ENCODE peak calls at places on chromosomes 12 and 14, in nine cellular contexts. One of them, this sample, is unnamed.

GRCh38 chr12:27319394-27319793 is 13.2 kb upstream of the BMAL2 start:
- DNase-seq in AG04450: no peak
- DNase-seq in cardiac muscle cell: peak; percentile 56
- DNase-seq in IMR-90: peak; percentile 89
- DNase-seq in GM13976: no peak
- DNase-seq in cardiac fibroblast: peak; percentile 63
- DNase-seq in lower leg skin: no peak
- DNase-seq in GM12865: no peak
- DNase-seq in Calu3: no peak
- DNase-seq in this sample: no peak

GRCh38 chr14:105069554-105069886 is 4.3 kb upstream of the GPR132 start:
- DNase-seq in Calu3: no peak
- DNase-seq in GM12865: peak; percentile 45
- DNase-seq in cardiac fibroblast: no peak
- DNase-seq in lower leg skin: no peak
- DNase-seq in cardiac muscle cell: no peak
- DNase-seq in AG04450: no peak
- DNase-seq in IMR-90: no peak
- DNase-seq in GM13976: no peak
- DNase-seq in this sample: no peak

GRCh38 chr12:128388461-128388921 is 121.5 kb downstream of the TMEM132C start:
- DNase-seq in lower leg skin: peak; percentile 23
- DNase-seq in GM12865: no peak
- DNase-seq in Calu3: no peak
- DNase-seq in IMR-90: no peak
- DNase-seq in cardiac muscle cell: peak; percentile 34
- DNase-seq in cardiac fibroblast: no peak
- DNase-seq in AG04450: no peak
- DNase-seq in GM13976: no peak
- DNase-seq in this sample: no peak

GRCh38 chr14:31966896-31967668 is 110.0 kb upstream of the ARHGAP5 start:
- DNase-seq in IMR-90: no peak
- DNase-seq in AG04450: no peak
- DNase-seq in Calu3: no peak
- DNase-seq in GM12865: no peak
- DNase-seq in GM13976: no peak
- DNase-seq in cardiac fibroblast: no peak
- DNase-seq in cardiac muscle cell: no peak
- DNase-seq in lower leg skin: no peak
- DNase-seq in this sample: no peak

GRCh38 chr14:64478634-64479250 is 13.4 kb downstream of the AKAP5 start:
- DNase-seq in GM13976: peak; percentile 38
- DNase-seq in Calu3: peak; percentile 9
- DNase-seq in lower leg skin: no peak
- DNase-seq in IMR-90: peak; percentile 37
- DNase-seq in cardiac muscle cell: peak; percentile 56
- DNase-seq in AG04450: no peak
- DNase-seq in cardiac fibroblast: peak; percentile 60
- DNase-seq in GM12865: peak; percentile 36
- DNase-seq in this sample: no peak

GRCh38 chr14:75303415-75303814 is 24.8 kb downstream of the FOS start:
- DNase-seq in IMR-90: peak; percentile 72
- DNase-seq in cardiac muscle cell: peak; percentile 85
- DNase-seq in AG04450: no peak
- DNase-seq in cardiac fibroblast: peak; percentile 84
- DNase-seq in GM12865: peak; percentile 78
- DNase-seq in lower leg skin: peak; percentile 76
- DNase-seq in GM13976: peak; percentile 74
- DNase-seq in Calu3: peak; percentile 65
- DNase-seq in this sample: no peak

GRCh38 chr14:92755495-92755894 is 7.1 kb upstream of the LGMN start:
- DNase-seq in GM12865: no peak
- DNase-seq in lower leg skin: no peak
- DNase-seq in cardiac muscle cell: peak; percentile 57
- DNase-seq in GM13976: no peak
- DNase-seq in AG04450: no peak
- DNase-seq in IMR-90: peak; percentile 11
- DNase-seq in cardiac fibroblast: peak; percentile 43
- DNase-seq in Calu3: no peak
- DNase-seq in this sample: no peak

GRCh38 chr12:125217308-125217707 is 152.1 kb downstream of the AACS start:
- DNase-seq in lower leg skin: no peak
- DNase-seq in cardiac muscle cell: no peak
- DNase-seq in AG04450: no peak
- DNase-seq in cardiac fibroblast: no peak
- DNase-seq in GM13976: no peak
- DNase-seq in Calu3: no peak
- DNase-seq in GM12865: no peak
- DNase-seq in IMR-90: no peak
- DNase-seq in this sample: no peak

GRCh38 chr12:9331218-9331626 is 123.0 kb upstream of the PZP start:
- DNase-seq in Calu3: peak; percentile 81
- DNase-seq in AG04450: no peak
- DNase-seq in cardiac muscle cell: peak; percentile 64
- DNase-seq in lower leg skin: peak; percentile 41
- DNase-seq in GM12865: peak; percentile 77
- DNase-seq in IMR-90: peak; percentile 41
- DNase-seq in cardiac fibroblast: peak; percentile 61
- DNase-seq in GM13976: peak; percentile 72
- DNase-seq in this sample: peak; percentile 88

GRCh38 chr12:4892418-4892817 is 17.3 kb upstream of the KCNA1 start:
- DNase-seq in Calu3: no peak
- DNase-seq in IMR-90: no peak
- DNase-seq in AG04450: no peak
- DNase-seq in cardiac muscle cell: no peak
- DNase-seq in GM13976: no peak
- DNase-seq in lower leg skin: no peak
- DNase-seq in GM12865: no peak
- DNase-seq in cardiac fibroblast: no peak
- DNase-seq in this sample: no peak

GRCh38 chr12:131454418-131455217 is 256.3 kb upstream of the SFSWAP start:
- DNase-seq in GM12865: peak; percentile 81
- DNase-seq in lower leg skin: no peak
- DNase-seq in AG04450: no peak
- DNase-seq in cardiac muscle cell: peak; percentile 13
- DNase-seq in GM13976: peak; percentile 80
- DNase-seq in IMR-90: no peak
- DNase-seq in Calu3: peak; percentile 84
- DNase-seq in cardiac fibroblast: no peak
- DNase-seq in this sample: peak; percentile 68

GRCh38 chr14:77053046-77053841 is 24.7 kb upstream of the IRF2BPL start:
- DNase-seq in Calu3: peak; percentile 67
- DNase-seq in GM12865: peak; percentile 85
- DNase-seq in AG04450: no peak
- DNase-seq in cardiac fibroblast: peak; percentile 76
- DNase-seq in cardiac muscle cell: peak; percentile 90
- DNase-seq in IMR-90: peak; percentile 76
- DNase-seq in GM13976: peak; percentile 88
- DNase-seq in lower leg skin: no peak
- DNase-seq in this sample: peak; percentile 85

GRCh38 chr12:87165733-87166375 is 863.3 kb downstream of the C12orf50 start:
- DNase-seq in AG04450: no peak
- DNase-seq in cardiac fibroblast: no peak
- DNase-seq in Calu3: no peak
- DNase-seq in cardiac muscle cell: no peak
- DNase-seq in GM12865: no peak
- DNase-seq in GM13976: no peak
- DNase-seq in IMR-90: no peak
- DNase-seq in lower leg skin: no peak
- DNase-seq in this sample: no peak

GRCh38 chr14:22489247-22489551 is 99.8 kb downstream of the DAD1 start:
- DNase-seq in GM13976: no peak
- DNase-seq in Calu3: no peak
- DNase-seq in cardiac fibroblast: no peak
- DNase-seq in AG04450: no peak
- DNase-seq in GM12865: peak; percentile 61
- DNase-seq in lower leg skin: no peak
- DNase-seq in cardiac muscle cell: no peak
- DNase-seq in IMR-90: no peak
- DNase-seq in this sample: no peak

DNA sequence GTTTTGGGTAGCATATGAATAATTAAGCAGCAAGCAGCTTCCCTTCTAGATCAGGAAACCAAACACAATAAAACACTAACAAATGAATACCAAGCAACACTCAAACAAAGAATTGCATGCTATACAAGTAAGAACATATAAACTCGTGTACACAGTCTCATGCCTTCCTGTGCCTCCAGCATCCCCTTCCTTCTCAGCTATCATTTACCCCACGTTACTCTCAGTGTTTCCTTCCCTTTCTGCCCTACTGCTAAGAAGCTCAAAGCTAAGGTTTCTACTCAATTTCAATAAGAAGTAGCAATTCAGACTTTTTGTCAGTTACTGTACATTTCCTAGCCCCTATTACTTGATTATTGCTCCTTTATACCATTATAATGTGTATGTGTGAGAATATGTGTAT is 81.0 kb downstream of the DUSP16 start:
- DNase-seq in GM13976: no peak
- DNase-seq in cardiac muscle cell: no peak
- DNase-seq in cardiac fibroblast: no peak
- DNase-seq in GM12865: no peak
- DNase-seq in lower leg skin: no peak
- DNase-seq in AG04450: no peak
- DNase-seq in Calu3: no peak
- DNase-seq in IMR-90: no peak
- DNase-seq in this sample: no peak
- TF ChIP-seq CTCF in GM13976: no peak
- TF ChIP-seq CTCF in cardiac muscle cell: no peak
- TF ChIP-seq CTCF in cardiac fibroblast: no peak
- TF ChIP-seq CTCF in GM12865: no peak
- TF ChIP-seq CTCF in lower leg skin: no peak
- TF ChIP-seq CTCF in AG04450: no peak
- TF ChIP-seq CTCF in Calu3: no peak
- TF ChIP-seq CTCF in IMR-90: no peak
- TF ChIP-seq CTCF in this sample: no peak

DNA sequence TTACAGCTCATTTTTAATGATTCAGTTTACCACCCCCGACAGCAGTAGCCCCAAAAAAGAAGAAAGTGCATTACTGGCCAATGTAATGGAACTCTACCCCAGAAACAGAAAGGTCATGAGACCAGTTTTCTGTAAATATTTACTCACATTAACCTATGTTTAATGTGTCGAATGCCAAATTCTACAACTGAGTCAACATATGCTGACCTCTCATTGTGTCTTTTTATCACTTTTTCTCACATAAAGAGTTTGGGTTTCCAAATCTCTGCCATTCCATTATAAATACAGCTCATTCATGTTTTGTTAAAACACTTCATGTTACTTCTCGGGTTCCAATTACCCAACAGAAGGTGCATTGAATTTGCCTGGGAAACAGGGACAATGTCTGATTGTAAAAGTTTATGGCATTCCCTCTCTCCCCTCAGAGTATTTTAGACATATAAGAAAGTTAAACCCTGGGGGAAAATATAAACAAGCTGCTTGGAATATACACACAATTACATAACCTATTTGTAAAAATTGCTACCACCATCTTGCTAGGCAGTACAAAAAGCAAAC is 60.1 kb downstream of the BTG1 start:
- DNase-seq in cardiac fibroblast: no peak
- DNase-seq in Calu3: no peak
- DNase-seq in IMR-90: no peak
- DNase-seq in GM12865: no peak
- DNase-seq in GM13976: no peak
- DNase-seq in AG04450: no peak
- DNase-seq in cardiac muscle cell: no peak
- DNase-seq in lower leg skin: no peak
- DNase-seq in this sample: no peak
- TF ChIP-seq CTCF in cardiac fibroblast: no peak
- TF ChIP-seq CTCF in Calu3: no peak
- TF ChIP-seq CTCF in IMR-90: no peak
- TF ChIP-seq CTCF in GM12865: no peak
- TF ChIP-seq CTCF in GM13976: no peak
- TF ChIP-seq CTCF in AG04450: no peak
- TF ChIP-seq CTCF in cardiac muscle cell: no peak
- TF ChIP-seq CTCF in lower leg skin: no peak
- TF ChIP-seq CTCF in this sample: no peak

DNA sequence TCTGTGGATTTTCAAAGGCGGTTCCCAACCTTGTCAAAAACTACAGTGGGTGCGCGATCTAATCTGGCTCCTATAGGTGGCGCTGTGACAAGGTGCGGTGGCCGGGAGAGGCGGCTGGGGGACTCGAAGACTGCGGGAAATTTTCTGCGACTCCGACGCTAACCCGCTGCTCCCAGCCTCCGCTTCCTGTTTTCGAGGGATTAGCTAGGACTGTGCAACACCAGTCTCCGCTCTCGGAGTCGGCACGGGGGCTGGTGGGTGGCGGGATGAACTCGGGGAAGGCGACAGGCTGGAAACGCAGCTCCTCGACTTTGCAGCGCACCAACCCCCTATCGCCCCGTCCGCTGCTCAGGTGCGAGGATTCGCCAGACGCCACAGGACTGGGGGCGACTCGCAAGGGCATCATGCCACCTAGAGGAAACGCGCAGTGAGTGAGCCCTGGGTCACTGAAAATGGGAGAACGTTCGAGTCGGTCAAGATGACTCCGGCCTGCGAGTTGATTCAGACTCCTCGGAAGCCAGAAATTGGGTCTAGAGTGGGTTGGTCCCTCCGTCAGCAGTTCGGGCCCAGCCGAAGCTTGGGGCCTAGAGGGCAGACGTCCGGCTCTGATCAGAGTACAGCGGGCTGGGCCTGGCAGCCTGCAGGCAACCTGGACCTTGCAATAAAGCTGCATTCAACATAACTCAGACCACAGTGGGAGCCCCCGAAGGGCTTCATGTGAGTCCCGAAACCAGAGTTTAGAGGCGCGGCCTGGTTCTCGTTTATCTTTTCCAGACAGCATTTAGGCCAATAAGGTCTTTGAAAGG is 5.5 kb upstream of the PAX9 start:
- DNase-seq in lower leg skin: no peak
- DNase-seq in Calu3: peak; percentile 86
- DNase-seq in GM13976: peak; percentile 23
- DNase-seq in cardiac fibroblast: no peak
- DNase-seq in AG04450: no peak
- DNase-seq in GM12865: no peak
- DNase-seq in cardiac muscle cell: no peak
- DNase-seq in IMR-90: no peak
- DNase-seq in this sample: peak; percentile 67
- TF ChIP-seq CTCF in lower leg skin: no peak
- TF ChIP-seq CTCF in Calu3: peak; percentile 42
- TF ChIP-seq CTCF in GM13976: peak; percentile 22
- TF ChIP-seq CTCF in cardiac fibroblast: peak; percentile 41
- TF ChIP-seq CTCF in AG04450: peak; percentile 21
- TF ChIP-seq CTCF in GM12865: peak; percentile 34
- TF ChIP-seq CTCF in cardiac muscle cell: peak; percentile 37
- TF ChIP-seq CTCF in IMR-90: peak; percentile 32
- TF ChIP-seq CTCF in this sample: peak; percentile 70

GRCh38 chr12:108066583-108067234 is 62.4 kb upstream of the WSCD2 start:
- DNase-seq in GM13976: no peak
- DNase-seq in lower leg skin: no peak
- DNase-seq in Calu3: no peak
- DNase-seq in IMR-90: no peak
- DNase-seq in AG04450: no peak
- DNase-seq in cardiac fibroblast: no peak
- DNase-seq in cardiac muscle cell: no peak
- DNase-seq in GM12865: no peak
- DNase-seq in this sample: no peak

GRCh38 chr12:108065061-108065460 is 64.0 kb upstream of the WSCD2 start:
- DNase-seq in GM12865: no peak
- DNase-seq in cardiac fibroblast: no peak
- DNase-seq in AG04450: no peak
- DNase-seq in Calu3: no peak
- DNase-seq in cardiac muscle cell: no peak
- DNase-seq in IMR-90: no peak
- DNase-seq in lower leg skin: no peak
- DNase-seq in GM13976: no peak
- DNase-seq in this sample: no peak

GRCh38 chr12:108069766-108070165 is 59.3 kb upstream of the WSCD2 start:
- DNase-seq in GM13976: no peak
- DNase-seq in cardiac muscle cell: no peak
- DNase-seq in GM12865: no peak
- DNase-seq in IMR-90: no peak
- DNase-seq in AG04450: no peak
- DNase-seq in cardiac fibroblast: no peak
- DNase-seq in Calu3: no peak
- DNase-seq in lower leg skin: no peak
- DNase-seq in this sample: no peak
- TF ChIP-seq CTCF in GM13976: no peak
- TF ChIP-seq CTCF in cardiac muscle cell: no peak
- TF ChIP-seq CTCF in GM12865: no peak
- TF ChIP-seq CTCF in IMR-90: no peak
- TF ChIP-seq CTCF in AG04450: no peak
- TF ChIP-seq CTCF in cardiac fibroblast: no peak
- TF ChIP-seq CTCF in Calu3: no peak
- TF ChIP-seq CTCF in lower leg skin: no peak
- TF ChIP-seq CTCF in this sample: no peak